ENCODE peak calls at places on chromosome 1, in six cellular contexts. Z is tibial artery, B is spleen, D is HuH-7, Q is HEK293T, H is right cardiac atrium. R is an unnamed sample.

GRCh38 chr1:28199328-28200233 is 23.1 kb upstream of the PTAFR start:
- DNase-seq in Z (no peak), Q (no peak), H (no peak), B (no peak), D (no peak), R (peak; percentile 64)

GRCh38 chr1:66286307-66286706 is 247.6 kb upstream of the SGIP1 start:
- DNase-seq in Z (no peak), B (no peak), Q (no peak), H (no peak), D (no peak), R (no peak)

GRCh38 chr1:14479865-14480264 is 118.6 kb upstream of the KAZN start:
- DNase-seq in B (no peak), D (no peak), H (no peak), Q (no peak), Z (no peak), R (no peak)

GRCh38 chr1:100671604-100672003 is 47.9 kb upstream of the VCAM1 start:
- DNase-seq in Z (no peak), Q (no peak), D (no peak), B (no peak), H (no peak), R (no peak)

GRCh38 chr1:111183681-111184080 is 16.8 kb downstream of the DENND2D start:
- DNase-seq in B (no peak), Q (no peak), D (no peak), H (no peak), Z (no peak), R (no peak)

GRCh38 chr1:94927405-94928175 is 680 bp upstream of the CNN3 start:
- DNase-seq in Q (no peak), Z (peak; percentile 41), D (no peak), H (no peak), B (no peak), R (no peak)

GRCh38 chr1:67433830-67434229 is 3.6 kb upstream of the SERBP1 start:
- DNase-seq in B (no peak), Z (no peak), Q (no peak), D (no peak), H (no peak), R (no peak)

GRCh38 chr1:26537951-26538352 is 8.4 kb downstream of the RPS6KA1 start:
- DNase-seq in Q (peak; percentile 31), Z (no peak), B (peak; percentile 87), H (no peak), D (no peak), R (no peak)